ENCODE peak calls at places on chromosomes 13 and 19, in four cellular contexts. D is A549, P is HepG2, M is K562. U is an unnamed sample.

GRCh38 chr13:51673165-51673564 is 88.9 kb downstream of the WDFY2 start:
- DNase-seq in D (no peak), P (no peak), M (no peak), U (no peak)

GRCh38 chr13:75489502-75490263 is 7.7 kb upstream of the TBC1D4 start:
- DNase-seq in D (peak), P (peak), M (no peak), U (peak)

GRCh38 chr19:38478273-38478971 is 44.9 kb downstream of the RYR1 start:
- DNase-seq in D (peak), P (peak), M (peak), U (no peak)

GRCh38 chr19:5445667-5446066 is 9.6 kb upstream of the ZNRF4 start:
- DNase-seq in D (peak), P (no peak), M (peak), U (no peak)

GRCh38 chr19:32809254-32809653 is 60.3 kb downstream of the SLC7A9 start:
- DNase-seq in D (no peak), P (no peak), M (no peak), U (no peak)

GRCh38 chr13:113904411-113904810 is 40.5 kb upstream of the GAS6 start:
- DNase-seq in D (peak), P (peak), M (peak), U (no peak)

GRCh38 chr13:49443327-49443688 is 556 bp downstream of the CAB39L start:
- DNase-seq in D (peak), P (peak), M (peak), U (no peak)

GRCh38 chr13:113457510-113457909 is 4.2 kb upstream of the ADPRHL1 start:
- DNase-seq in D (no peak), P (no peak), M (no peak), U (no peak)

GRCh38 chr19:1651548-1652394 is 644 bp downstream of the TCF3 start:
- DNase-seq in D (no peak), P (no peak), M (peak), U (no peak)

GRCh38 chr19:13298565-13299481 is 148.6 kb downstream of the IER2 start:
- DNase-seq in D (no peak), P (no peak), M (no peak), U (no peak)

GRCh38 chr19:3106509-3107141 is 12.5 kb downstream of the GNA11 start:
- DNase-seq in D (no peak), P (no peak), M (no peak), U (no peak)

GRCh38 chr19:49152218-49152550 is 3.0 kb downstream of the HRC start:
- DNase-seq in D (no peak), P (no peak), M (no peak), U (no peak)

GRCh38 chr13:29049524-29049923 is 229.4 kb downstream of the MTUS2 start:
- DNase-seq in D (no peak), P (no peak), M (no peak), U (no peak)

GRCh38 chr13:38868870-38869269 is 121.8 kb downstream of the STOML3 start:
- DNase-seq in D (no peak), P (no peak), M (no peak), U (no peak)

GRCh38 chr13:101474419-101474957 is 22.0 kb downstream of the ITGBL1 start:
- DNase-seq in D (peak), P (no peak), M (no peak), U (no peak)

GRCh38 chr19:7242601-7243258 is 51.5 kb downstream of the INSR start:
- DNase-seq in D (no peak), P (no peak), M (no peak), U (peak)

GRCh38 chr19:3538965-3539742 is at the start of gene TEKTIP1:
- DNase-seq in D (peak), P (no peak), M (peak), U (no peak)

GRCh38 chr19:17075860-17076538 is 422 bp downstream of the MYO9B start:
- DNase-seq in D (no peak), P (no peak), M (peak), U (no peak)

GRCh38 chr19:6531163-6531955 is 533 bp downstream of the TNFSF9 start:
- DNase-seq in D (no peak), P (no peak), M (no peak), U (no peak)

DNA sequence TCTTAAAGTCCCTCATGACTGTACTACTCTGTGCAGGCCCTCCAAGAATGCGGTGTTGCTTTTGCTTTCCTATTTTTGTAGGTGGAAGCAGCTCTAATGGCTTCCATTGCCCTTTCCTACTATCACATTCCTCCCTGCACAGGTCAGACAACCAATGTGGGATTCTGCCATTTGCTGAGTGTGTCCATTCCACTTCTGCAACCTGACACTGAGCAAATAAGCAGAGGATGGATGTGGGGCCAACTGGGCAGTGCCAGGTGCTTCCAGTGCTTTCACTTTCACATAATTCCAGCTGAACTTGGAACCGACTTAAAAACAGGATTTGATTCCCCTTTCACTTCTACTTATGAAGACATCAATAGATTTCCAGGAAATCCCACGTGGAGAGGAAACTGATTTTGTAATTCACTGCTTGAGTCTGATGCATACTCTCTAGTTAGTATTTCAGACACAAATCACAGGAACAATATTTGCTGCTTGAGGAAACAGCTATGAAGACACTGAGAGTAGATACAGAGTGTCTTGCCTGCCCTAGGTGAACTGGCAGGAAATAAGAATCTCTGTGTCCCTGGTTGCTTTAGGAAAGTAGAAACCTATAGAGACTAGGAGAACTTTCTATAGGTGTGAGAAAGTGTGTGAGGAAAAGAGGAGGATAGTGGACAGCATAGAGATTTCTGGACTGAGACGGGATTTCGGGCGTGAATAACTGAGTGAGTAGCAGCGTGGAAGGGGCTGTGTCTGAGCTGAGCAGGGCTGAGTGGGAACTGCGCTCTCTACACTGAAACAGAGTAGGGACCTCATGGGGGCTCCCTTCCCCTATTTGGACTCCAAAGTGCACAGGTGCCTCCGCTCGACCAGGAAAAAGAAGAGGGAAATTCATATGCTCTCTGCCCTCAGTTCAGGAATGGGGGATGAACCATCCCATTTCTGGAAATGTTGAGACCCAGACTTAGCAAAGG is 22.5 kb downstream of the LGALS16 start:
- DNase-seq in D (peak), P (peak), M (no peak), U (no peak)
- TF ChIP-seq CHD4 in D (no peak), P (no peak), M (no peak), U (no peak)

GRCh38 chr13:47955836-47956235 is 45.2 kb downstream of the SUCLA2 start:
- DNase-seq in D (no peak), P (no peak), M (no peak), U (no peak)
- TF ChIP-seq CHD4 in D (no peak), P (no peak), M (no peak), U (no peak)

GRCh38 chr13:46962286-46962941 is 65.6 kb upstream of the HTR2A start:
- DNase-seq in D (no peak), P (no peak), M (peak), U (no peak)
- TF ChIP-seq CHD4 in D (no peak), P (no peak), M (no peak), U (no peak)

GRCh38 chr19:45676851-45677263 is 8.8 kb downstream of the GIPR start:
- DNase-seq in D (no peak), P (no peak), M (no peak), U (no peak)
- TF ChIP-seq CHD4 in D (no peak), P (no peak), M (no peak), U (no peak)

DNA sequence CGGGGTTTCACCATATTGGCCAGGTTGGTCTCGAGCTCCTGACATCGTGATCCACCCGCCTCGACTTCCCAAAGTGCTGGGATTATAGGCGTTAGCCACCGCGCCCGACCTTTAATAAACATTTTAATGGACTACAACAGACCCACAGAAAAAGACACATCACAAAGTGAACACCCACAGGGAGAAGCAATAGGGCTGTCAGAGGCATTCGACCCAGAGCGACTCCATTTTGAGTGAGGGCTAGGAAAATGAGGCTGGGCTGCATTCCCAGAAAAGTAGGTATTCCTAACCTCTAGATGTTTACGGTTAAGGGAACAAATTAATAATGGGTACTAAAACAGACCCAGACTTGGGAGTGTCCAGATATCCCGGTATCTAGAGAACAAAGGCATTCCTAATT is 1.0 kb upstream of the ZNF8 start:
- DNase-seq in D (no peak), P (no peak), M (no peak), U (no peak)
- TF ChIP-seq CHD4 in D (no peak), P (no peak), M (no peak), U (no peak)

DNA sequence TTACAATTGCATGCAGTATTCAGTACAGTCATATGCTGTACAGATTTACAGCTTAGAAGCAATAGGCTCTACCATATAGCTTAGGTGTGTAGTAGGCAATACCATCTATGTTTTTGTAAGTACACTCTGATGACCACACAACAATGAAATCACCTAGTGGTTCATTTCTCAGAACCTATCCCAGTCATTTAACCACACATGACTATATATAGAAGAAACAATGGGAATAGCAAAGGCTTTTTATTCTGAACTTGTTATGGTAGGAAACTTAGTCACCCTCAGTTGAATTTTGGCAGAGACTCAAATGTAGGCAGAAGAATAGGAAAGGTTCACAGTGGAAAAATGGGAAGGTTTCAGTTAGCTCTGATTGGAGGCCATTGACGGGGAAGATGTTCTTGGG is 1075.1 kb upstream of the MIR17HG start:
- DNase-seq in D (no peak), P (no peak), M (no peak), U (no peak)
- TF ChIP-seq CHD4 in D (no peak), P (no peak), M (no peak), U (no peak)

DNA sequence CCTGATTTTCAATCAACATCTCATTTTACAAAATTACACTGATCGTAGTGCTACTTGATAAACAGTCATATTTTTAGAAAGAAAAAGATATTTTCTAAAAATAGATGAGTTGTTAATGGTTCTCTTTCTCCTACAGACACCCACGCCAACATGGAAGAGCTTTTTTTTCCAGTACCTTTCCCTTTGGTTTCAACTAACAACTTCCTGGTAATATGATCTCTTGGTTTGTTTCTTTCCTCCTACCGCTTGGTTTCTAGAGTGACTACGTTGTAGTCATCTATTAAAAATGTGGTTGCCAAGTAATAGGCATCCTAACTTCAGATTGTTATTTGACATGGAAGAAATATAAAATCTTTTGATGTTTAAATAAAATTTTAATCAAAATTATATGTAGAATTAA is 189.0 kb downstream of the LACC1 start:
- DNase-seq in D (peak), P (no peak), M (no peak), U (no peak)
- TF ChIP-seq CHD4 in D (no peak), P (no peak), M (no peak), U (no peak)

GRCh38 chr13:66879971-66880370 is 350.2 kb downstream of the PCDH9 start:
- DNase-seq in D (no peak), P (no peak), M (no peak), U (no peak)
- TF ChIP-seq CHD4 in D (no peak), P (no peak), M (no peak), U (no peak)

U was measured in GM12878.